ENCODE peak calls at places on chromosome 6, in nine cellular contexts. A is CD4-positive, alpha-beta T cell; P is GM10248; T is NCI-H1417; J is stimulated activated CD4-positive, alpha-beta T cell treated with anti-CD3 and anti-CD28 coated beads, Interleukin-4, amount 100 ng/mL, for 1 hour; V is activated effector memory CD4-positive, alpha-beta T cell treated with anti-CD3 and anti-CD28 coated beads, Interleukin-2, amount 50 U/mL, for 16 hours; F is NCI-H1092; B is Right ventricle myocardium superior; S is T-cell. H is an unnamed sample.

GRCh38 chr6:82442320-82442719 is 78.7 kb downstream of the TPBG start:
- DNase-seq in S (no peak), J (no peak), B (no peak), F (no peak), P (no peak), V (no peak), A (no peak), T (peak; percentile 70), H (no peak)

GRCh38 chr6:15522856-15523529 is 139.8 kb downstream of the DTNBP1 start:
- DNase-seq in B (no peak), P (no peak), F (no peak), A (no peak), J (no peak), S (no peak), V (peak; percentile 54), T (no peak), H (no peak)

GRCh38 chr6:139252018-139252390 is 39.8 kb downstream of the TXLNB start:
- DNase-seq in S (no peak), B (no peak), J (no peak), F (no peak), T (no peak), P (no peak), V (no peak), A (no peak), H (no peak)

GRCh38 chr6:169782966-169783760 is 31.7 kb downstream of the ERMARD start:
- DNase-seq in V (peak; percentile 42), B (no peak), F (no peak), J (no peak), S (no peak), P (no peak), A (no peak), T (no peak), H (no peak)

GRCh38 chr6:163369628-163370365 is 44.7 kb upstream of the QKI start:
- DNase-seq in F (no peak), P (no peak), B (no peak), J (no peak), V (no peak), S (no peak), T (no peak), A (no peak), H (no peak)

GRCh38 chr6:90044833-90045337 is 150.6 kb downstream of the GJA10 start:
- DNase-seq in J (no peak), P (no peak), B (no peak), A (no peak), F (no peak), V (no peak), S (no peak), T (no peak), H (no peak)

GRCh38 chr6:119791746-119792145 is 442.2 kb upstream of the MAN1A1 start:
- DNase-seq in P (no peak), F (no peak), V (no peak), B (no peak), A (no peak), S (no peak), T (no peak), J (no peak), H (no peak)

GRCh38 chr6:16982827-16983226 is 119.0 kb upstream of the STMND1 start:
- DNase-seq in S (no peak), J (no peak), T (no peak), P (peak; percentile 9), F (no peak), V (no peak), A (no peak), B (no peak), H (no peak)

GRCh38 chr6:43435682-43436437 is 8.5 kb downstream of the ABCC10 start:
- DNase-seq in A (no peak), V (no peak), P (no peak), S (no peak), T (no peak), B (no peak), F (no peak), J (no peak), H (no peak)

GRCh38 chr6:149234051-149234962 is 83.2 kb upstream of the TAB2 start:
- DNase-seq in T (peak; percentile 40), J (peak; percentile 32), P (no peak), A (peak; percentile 17), F (no peak), S (no peak), B (no peak), V (peak; percentile 75), H (no peak)

H was measured in NCI-H1436.